ENCODE peak calls at places on chromosomes 13 and 19, in six cellular contexts. K is fibroblast of the conjunctiva; U is stimulated activated CD4-positive, alpha-beta T cell treated with anti-CD3 and anti-CD28 coated beads, TNF-alpha, amount 100 ng/mL, for 48 hours; W is fibroblast of mammary gland; P is hippocampal formation; R is cardiac fibroblast. F is an unnamed sample.

GRCh38 chr13:71240906-71241305 is 626.1 kb downstream of the DACH1 start:
- DNase-seq in K (peak), U (no peak), W (no peak), P (no peak), R (peak), F (no peak)

GRCh38 chr19:3178973-3179738 is 587 bp downstream of the S1PR4 start:
- DNase-seq in K (no peak), U (no peak), W (no peak), P (no peak), R (no peak), F (no peak)

GRCh38 chr13:33169273-33169980 is 116.1 kb downstream of the STARD13 start:
- DNase-seq in K (no peak), U (no peak), W (peak), P (no peak), R (peak), F (no peak)

GRCh38 chr19:17424743-17425365 is 5.0 kb downstream of the MVB12A start:
- DNase-seq in K (peak), U (no peak), W (peak), P (no peak), R (peak), F (peak)

GRCh38 chr13:46152627-46153328 is 29.2 kb downstream of the LCP1 start:
- DNase-seq in K (no peak), U (no peak), W (no peak), P (no peak), R (no peak), F (no peak)

GRCh38 chr13:45219938-45220375 is 19.1 kb upstream of the KCTD4 start:
- DNase-seq in K (no peak), U (no peak), W (peak), P (no peak), R (peak), F (no peak)

GRCh38 chr13:107864543-107865460 is 350.5 kb downstream of the LIG4 start:
- DNase-seq in K (peak), U (no peak), W (peak), P (peak), R (peak), F (no peak)

GRCh38 chr19:48363500-48363809 is 285 bp downstream of the TMEM143 start:
- DNase-seq in K (no peak), U (no peak), W (peak), P (no peak), R (no peak), F (no peak)

GRCh38 chr19:18867199-18867598 is 28.8 kb downstream of the CERS1 start:
- DNase-seq in K (no peak), U (no peak), W (no peak), P (no peak), R (no peak), F (no peak)

F was measured in anterior cingulate cortex.